ENCODE peak calls at places on chromosomes 5 and 9, in seven cellular contexts. U, F, J, K, N, X and O are unnamed samples.

GRCh38 chr5:143349127-143349526 is 54.4 kb downstream of the NR3C1 start:
- DNase-seq in J (no peak), K (no peak), N (no peak), X (no peak), U (no peak), F (no peak), O (no peak)

GRCh38 chr5:98786178-98786853 is 12.9 kb downstream of the RGMB start:
- DNase-seq in U (no peak), F (no peak), X (no peak), N (no peak), K (no peak), J (no peak), O (no peak)

GRCh38 chr5:124421584-124421983 is 324.9 kb downstream of the ZNF608 start:
- DNase-seq in F (no peak), K (no peak), X (no peak), J (no peak), U (no peak), N (no peak), O (no peak)

GRCh38 chr9:91360551-91361293 is 996 bp downstream of the AUH start:
- DNase-seq in J (no peak), U (no peak), F (no peak), X (no peak), K (no peak), N (no peak), O (no peak)

GRCh38 chr5:109486200-109486804 is 76.5 kb upstream of the PJA2 start:
- DNase-seq in F (no peak), U (no peak), N (no peak), X (no peak), J (no peak), K (no peak), O (no peak)

GRCh38 chr5:136424835-136425694 is 59.7 kb upstream of the TRPC7 start:
- DNase-seq in X (peak), K (peak), U (peak), N (peak), F (peak), J (peak), O (no peak)

GRCh38 chr9:64773491-64773931 is 511.5 kb downstream of the FOXD4L5 start:
- DNase-seq in N (no peak), X (peak), K (no peak), J (peak), U (no peak), F (peak), O (no peak)

GRCh38 chr5:98774192-98775046 is 956 bp downstream of the RGMB start:
- DNase-seq in X (peak), U (peak), J (peak), N (peak), K (peak), F (no peak), O (peak)

GRCh38 chr9:137456061-137456863 is 2.9 kb downstream of the NSMF start:
- DNase-seq in K (no peak), X (no peak), U (no peak), J (no peak), N (no peak), F (no peak), O (no peak)

GRCh38 chr5:10875201-10875768 is 114.3 kb upstream of the DAP start:
- DNase-seq in N (no peak), X (no peak), F (no peak), U (no peak), J (no peak), K (no peak), O (no peak)

GRCh38 chr9:74824654-74825053 is 63.1 kb downstream of the TRPM6 start:
- DNase-seq in N (no peak), K (peak), U (no peak), X (peak), F (no peak), J (no peak), O (no peak)

GRCh38 chr5:142925795-142926194 is 155.6 kb downstream of the ARHGAP26 start:
- DNase-seq in U (no peak), J (no peak), K (peak), N (no peak), F (no peak), X (no peak), O (no peak)

GRCh38 chr5:151449836-151450235 is 2.4 kb downstream of the SLC36A1 start:
- DNase-seq in K (no peak), X (no peak), N (no peak), F (no peak), U (no peak), J (no peak), O (no peak)

GRCh38 chr5:151448038-151448985 is 909 bp downstream of the SLC36A1 start:
- DNase-seq in K (peak), J (peak), N (peak), U (peak), F (no peak), X (peak), O (peak)

GRCh38 chr5:151449288-151449687 is 1.9 kb downstream of the SLC36A1 start:
- DNase-seq in N (no peak), J (no peak), K (no peak), U (no peak), F (no peak), X (no peak), O (no peak)

GRCh38 chr5:151450605-151451004 is 3.2 kb downstream of the SLC36A1 start:
- DNase-seq in J (no peak), F (no peak), X (no peak), U (no peak), N (peak), K (no peak), O (no peak)

GRCh38 chr5:151447174-151448037 is at the start of gene SLC36A1:
- DNase-seq in U (peak), F (peak), K (peak), X (peak), N (peak), J (peak), O (peak)
- TF ChIP-seq POLR2A in U (no peak), F (peak), K (peak), X (peak), N (peak), J (no peak), O (peak)

DNA sequence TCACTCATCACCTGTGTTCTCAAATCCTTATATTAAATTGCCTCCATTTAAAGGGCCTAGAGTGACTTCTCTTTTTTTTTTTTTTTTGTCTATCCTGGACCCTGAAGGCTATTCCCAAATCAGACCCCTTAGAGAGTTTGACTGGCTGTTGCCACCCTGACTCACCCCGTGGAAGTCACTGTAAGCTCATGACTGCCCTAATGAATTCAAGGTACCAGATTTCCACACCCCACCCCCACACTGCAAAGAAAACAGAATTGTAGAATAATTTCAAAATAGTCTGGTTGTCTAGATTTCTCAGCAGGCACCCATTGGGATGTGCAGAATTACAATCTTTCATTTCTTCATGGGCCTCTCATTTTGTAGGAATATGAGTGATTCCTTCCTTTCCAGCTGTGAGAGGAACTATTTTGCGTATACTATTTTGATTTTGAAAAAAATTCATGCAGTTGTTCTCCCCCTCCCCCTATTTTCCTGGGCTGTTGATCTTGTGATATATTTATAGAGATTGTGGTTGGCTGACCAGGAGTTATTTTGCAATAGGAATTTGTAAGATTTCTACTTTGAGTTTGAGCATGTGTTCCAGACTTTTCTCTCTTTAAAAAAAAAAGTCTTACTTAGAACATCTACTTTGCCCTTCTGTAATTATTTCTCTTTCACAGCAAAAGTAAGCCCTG is 79.1 kb downstream of the ZNF618 start:
- DNase-seq in J (no peak), K (no peak), N (no peak), F (no peak), U (no peak), X (no peak), O (no peak)
- TF ChIP-seq EP300 in J (no peak), K (no peak), N (no peak), F (no peak), U (no peak), X (no peak), O (no peak)

GRCh38 chr5:154850255-154851062 is at the start of gene FAXDC2:
- DNase-seq in U (peak), N (peak), J (peak), F (peak), X (peak), K (no peak), O (peak)
- TF ChIP-seq POLR2A in U (peak), N (peak), J (no peak), F (peak), X (peak), K (no peak), O (peak)

GRCh38 chr5:137478043-137478442 is 21.1 kb downstream of the SPOCK1 start:
- DNase-seq in X (no peak), F (no peak), J (no peak), U (no peak), K (no peak), N (no peak), O (no peak)
- TF ChIP-seq EP300 in X (no peak), F (no peak), J (no peak), U (no peak), K (no peak), N (no peak), O (no peak)

DNA sequence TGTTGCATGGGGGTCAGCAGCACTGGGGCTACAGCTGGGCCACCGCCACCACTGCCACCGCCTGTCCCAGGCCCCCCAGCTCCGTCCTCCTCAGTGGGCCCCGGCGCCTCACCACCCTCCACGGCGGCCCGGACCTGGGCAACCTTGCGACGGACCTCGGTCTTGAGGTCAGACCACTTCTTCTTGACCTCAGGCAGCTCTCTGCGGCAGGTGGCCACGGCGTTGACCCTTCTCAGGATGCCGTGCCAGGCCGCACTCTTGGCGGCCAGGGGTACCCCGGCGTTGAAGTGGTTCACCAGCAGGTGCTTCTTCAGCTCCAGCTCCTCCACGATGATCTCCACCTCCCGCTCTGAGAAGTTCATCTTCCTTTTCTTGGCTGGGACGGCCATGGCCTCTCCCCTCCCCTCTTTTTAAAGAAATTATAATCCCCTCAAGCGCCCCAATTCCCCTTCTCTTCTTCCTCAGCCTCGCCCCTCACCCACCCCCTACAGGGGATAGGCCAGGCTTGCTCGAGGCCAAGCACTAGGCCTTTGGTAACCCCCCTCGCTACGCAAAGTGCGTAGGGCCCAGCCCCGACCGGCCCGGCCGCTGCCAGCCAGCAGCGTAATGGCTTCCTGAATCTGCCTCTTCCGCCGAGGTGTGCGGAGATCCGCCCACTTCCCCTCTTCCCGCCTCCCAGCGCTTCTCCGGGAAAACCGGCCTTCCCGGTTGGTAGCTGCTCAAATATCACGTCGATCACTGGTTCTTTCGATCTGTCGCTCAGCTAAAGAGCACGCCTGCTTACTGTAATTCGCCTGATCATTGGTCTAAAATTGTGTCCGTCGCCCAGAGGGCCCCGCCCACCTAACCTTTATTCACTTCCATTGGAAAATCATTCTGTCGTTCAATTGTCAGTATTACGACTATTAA is at the start of gene NAIF1:
- DNase-seq in F (peak), K (peak), J (peak), N (peak), U (peak), X (peak), O (peak)
- TF ChIP-seq POLR2A in F (peak), K (no peak), J (no peak), N (peak), U (no peak), X (peak), O (no peak)

DNA sequence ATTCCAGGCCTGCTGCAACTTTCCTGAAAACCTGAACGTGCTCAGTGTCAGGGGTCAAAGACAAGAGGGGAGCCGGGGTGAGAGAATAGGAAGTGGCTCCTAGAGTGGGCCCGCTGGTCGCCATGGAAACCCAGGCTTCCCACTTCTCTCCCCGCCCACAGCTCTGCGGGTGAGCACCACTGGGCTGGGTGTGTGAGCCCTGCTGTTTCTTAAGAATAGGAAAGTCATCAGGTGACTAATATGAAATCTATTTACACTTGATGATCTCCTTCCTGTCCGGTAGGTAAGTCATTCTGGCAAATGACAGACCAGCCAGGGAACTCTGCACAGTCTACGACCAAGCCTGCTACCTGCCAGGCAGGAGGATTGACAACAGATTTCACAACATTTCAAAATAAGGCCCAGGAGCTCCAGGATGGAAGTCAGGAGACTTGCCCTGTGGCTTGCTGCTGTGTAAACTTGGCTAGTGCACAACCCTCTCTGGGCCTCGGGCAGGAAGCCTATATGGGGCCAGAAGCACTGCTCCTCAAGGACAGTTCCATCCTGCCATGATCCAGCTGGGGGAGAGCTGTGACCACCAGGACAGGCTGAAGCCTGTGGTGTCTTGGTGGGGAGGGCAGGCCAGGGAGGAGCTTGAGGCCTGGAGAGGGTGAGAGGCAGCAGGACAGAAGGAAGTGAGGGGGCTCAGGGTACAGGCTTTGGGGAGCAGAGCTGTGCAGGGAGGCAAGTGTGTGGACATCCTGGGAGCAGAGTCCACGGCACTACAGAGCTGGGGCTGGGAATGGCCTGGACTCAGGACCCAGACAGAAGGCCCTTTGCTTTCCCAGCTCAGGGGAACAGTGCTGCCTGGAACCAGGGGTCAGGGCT is 60.6 kb downstream of the SHB start:
- DNase-seq in U (peak), F (no peak), K (peak), J (peak), X (peak), N (peak), O (no peak)
- TF ChIP-seq EP300 in U (no peak), F (no peak), K (peak), J (no peak), X (no peak), N (no peak), O (no peak)

DNA sequence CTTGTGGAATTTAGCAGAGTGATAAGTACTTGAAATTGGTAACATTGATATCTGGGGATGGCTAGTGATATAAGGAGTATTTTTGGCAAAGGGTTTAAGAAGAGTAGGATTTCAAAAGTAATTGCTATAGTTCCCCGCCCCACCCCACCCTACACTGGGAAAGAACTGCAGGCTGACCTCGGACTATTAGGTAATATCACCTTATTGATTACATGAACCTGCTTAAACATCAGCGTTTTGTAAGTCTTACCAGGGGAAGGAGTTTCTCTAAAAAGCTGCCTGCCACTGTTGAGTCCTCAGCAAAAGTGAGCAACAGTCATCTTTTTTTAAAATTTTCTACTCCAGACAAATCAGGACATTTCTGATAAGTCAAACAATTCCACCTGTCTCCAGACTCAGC is 337.3 kb downstream of the DTWD2 start:
- DNase-seq in F (no peak), J (no peak), X (no peak), N (no peak), K (no peak), U (no peak), O (no peak)
- TF ChIP-seq POLR2A in F (no peak), J (no peak), X (no peak), N (no peak), K (no peak), U (no peak), O (no peak)

GRCh38 chr5:83321656-83322055 is 149.9 kb upstream of the VCAN start:
- DNase-seq in J (no peak), X (no peak), K (no peak), F (no peak), N (no peak), U (no peak), O (no peak)
- TF ChIP-seq EP300 in J (no peak), X (no peak), K (no peak), F (no peak), N (no peak), U (no peak), O (no peak)

DNA sequence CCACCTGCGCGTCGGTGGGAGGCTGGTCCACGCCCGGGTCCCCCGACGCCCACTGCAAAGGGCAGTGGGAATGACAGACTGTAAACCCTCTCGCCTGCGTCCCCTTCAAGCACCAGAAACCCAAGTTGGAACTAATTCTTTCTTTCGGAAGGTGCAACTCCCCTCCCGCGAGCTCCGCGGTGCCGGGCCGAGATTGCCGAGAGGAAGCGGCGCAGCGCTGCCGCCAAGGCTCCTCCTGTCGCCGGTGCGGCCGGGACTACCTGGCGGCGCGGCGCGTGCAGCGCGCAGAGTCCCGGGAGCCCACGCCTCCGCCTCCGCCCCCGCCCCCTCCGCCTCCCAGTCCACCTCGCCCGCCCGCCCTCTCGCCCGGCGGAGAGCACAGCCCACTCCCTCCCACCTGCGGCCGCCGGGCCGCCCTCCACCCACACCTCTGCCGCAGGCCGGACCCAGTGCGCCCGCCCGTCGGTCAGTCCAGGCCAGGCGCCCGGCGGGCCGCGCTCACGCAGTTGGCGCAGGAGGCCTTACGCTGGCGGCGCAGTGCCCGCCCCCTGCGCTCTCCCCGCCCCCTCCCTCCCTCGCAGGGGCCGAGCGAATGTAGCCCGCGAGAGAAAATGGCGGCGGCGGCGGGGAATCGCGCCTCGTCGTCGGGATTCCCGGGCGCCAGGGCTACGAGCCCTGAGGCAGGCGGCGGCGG is at the start of gene MAP3K1:
- DNase-seq in X (peak), N (peak), F (peak), J (peak), K (peak), U (peak), O (peak)
- TF ChIP-seq POLR2A in X (peak), N (peak), F (no peak), J (no peak), K (peak), U (no peak), O (peak)

GRCh38 chr9:111731916-111732315 is 62.8 kb downstream of the SHOC1 start:
- DNase-seq in U (no peak), J (no peak), F (no peak), X (no peak), N (no peak), K (no peak), O (no peak)

GRCh38 chr9:111726949-111727348 is 65.5 kb downstream of the GNG10 start:
- DNase-seq in X (no peak), U (no peak), J (no peak), N (no peak), F (no peak), K (no peak), O (no peak)

GRCh38 chr9:111728143-111728542 is 66.6 kb downstream of the SHOC1 start:
- DNase-seq in K (no peak), F (no peak), U (no peak), X (no peak), N (no peak), J (no peak), O (no peak)

GRCh38 chr9:111730937-111731567 is 63.7 kb downstream of the SHOC1 start:
- DNase-seq in F (no peak), U (no peak), N (peak), X (no peak), K (peak), J (no peak), O (no peak)

GRCh38 chr9:111728617-111729366 is 65.9 kb downstream of the SHOC1 start:
- DNase-seq in J (no peak), X (no peak), K (peak), F (no peak), N (peak), U (no peak), O (no peak)
- TF ChIP-seq EP300 in J (no peak), X (no peak), K (peak), F (no peak), N (no peak), U (no peak), O (no peak)